ENCODE peak calls at places on chromosomes 6 and 20, in eight cellular contexts. One of them, this sample, is unnamed.

GRCh38 chr20:61938839-61939690 is 126.6 kb downstream of the TAF4 start:
- DNase-seq in PC-9: no peak
- DNase-seq in BJ: no peak
- DNase-seq in heart right ventricle: peak; percentile 6
- DNase-seq in mammary epithelial cell: no peak
- DNase-seq in A549: no peak
- DNase-seq in AG04449: no peak
- DNase-seq in fibroblast of the aortic adventitia: no peak
- DNase-seq in this sample: no peak

GRCh38 chr6:9499709-9500108 is 915.2 kb downstream of the TFAP2A start:
- DNase-seq in PC-9: no peak
- DNase-seq in BJ: no peak
- DNase-seq in heart right ventricle: no peak
- DNase-seq in mammary epithelial cell: no peak
- DNase-seq in A549: no peak
- DNase-seq in AG04449: no peak
- DNase-seq in fibroblast of the aortic adventitia: no peak
- DNase-seq in this sample: no peak

GRCh38 chr20:46203510-46203837 is 85.4 kb downstream of the CD40 start:
- DNase-seq in PC-9: no peak
- DNase-seq in BJ: no peak
- DNase-seq in heart right ventricle: no peak
- DNase-seq in mammary epithelial cell: no peak
- DNase-seq in A549: no peak
- DNase-seq in AG04449: no peak
- DNase-seq in fibroblast of the aortic adventitia: no peak
- DNase-seq in this sample: no peak

GRCh38 chr6:107272246-107272645 is 156.9 kb upstream of the BEND3 start:
- DNase-seq in PC-9: peak; percentile 55
- DNase-seq in BJ: no peak
- DNase-seq in heart right ventricle: no peak
- DNase-seq in mammary epithelial cell: no peak
- DNase-seq in A549: no peak
- DNase-seq in AG04449: no peak
- DNase-seq in fibroblast of the aortic adventitia: no peak
- DNase-seq in this sample: no peak

GRCh38 chr6:129592516-129593232 is 117.3 kb downstream of the ARHGAP18 start:
- DNase-seq in PC-9: no peak
- DNase-seq in BJ: no peak
- DNase-seq in heart right ventricle: no peak
- DNase-seq in mammary epithelial cell: peak; percentile 70
- DNase-seq in A549: no peak
- DNase-seq in AG04449: no peak
- DNase-seq in fibroblast of the aortic adventitia: no peak
- DNase-seq in this sample: no peak

GRCh38 chr6:34547921-34548644 is 8.0 kb downstream of the SPDEF start:
- DNase-seq in PC-9: no peak
- DNase-seq in BJ: no peak
- DNase-seq in heart right ventricle: no peak
- DNase-seq in mammary epithelial cell: no peak
- DNase-seq in A549: peak; percentile 38
- DNase-seq in AG04449: no peak
- DNase-seq in fibroblast of the aortic adventitia: no peak
- DNase-seq in this sample: no peak

GRCh38 chr6:22236626-22237414 is 60.0 kb downstream of the PRL start:
- DNase-seq in PC-9: peak; percentile 84
- DNase-seq in BJ: peak; percentile 83
- DNase-seq in heart right ventricle: no peak
- DNase-seq in mammary epithelial cell: peak; percentile 97
- DNase-seq in A549: peak; percentile 92
- DNase-seq in AG04449: peak; percentile 87
- DNase-seq in fibroblast of the aortic adventitia: peak; percentile 73
- DNase-seq in this sample: peak; percentile 91

GRCh38 chr6:57216235-57217101 is 5.6 kb downstream of the RAB23 start:
- DNase-seq in PC-9: no peak
- DNase-seq in BJ: no peak
- DNase-seq in heart right ventricle: peak; percentile 25
- DNase-seq in mammary epithelial cell: peak; percentile 61
- DNase-seq in A549: no peak
- DNase-seq in AG04449: no peak
- DNase-seq in fibroblast of the aortic adventitia: peak; percentile 72
- DNase-seq in this sample: no peak

GRCh38 chr20:48129319-48129973 is 344.2 kb upstream of the SULF2 start:
- DNase-seq in PC-9: no peak
- DNase-seq in BJ: no peak
- DNase-seq in heart right ventricle: no peak
- DNase-seq in mammary epithelial cell: no peak
- DNase-seq in A549: no peak
- DNase-seq in AG04449: no peak
- DNase-seq in fibroblast of the aortic adventitia: peak; percentile 6
- DNase-seq in this sample: no peak

GRCh38 chr20:63507083-63507743 is 8.3 kb upstream of the EEF1A2 start:
- DNase-seq in PC-9: no peak
- DNase-seq in BJ: no peak
- DNase-seq in heart right ventricle: no peak
- DNase-seq in mammary epithelial cell: no peak
- DNase-seq in A549: no peak
- DNase-seq in AG04449: no peak
- DNase-seq in fibroblast of the aortic adventitia: no peak
- DNase-seq in this sample: no peak

GRCh38 chr6:138197570-138197969 is 20.7 kb downstream of the PBOV1 start:
- DNase-seq in PC-9: no peak
- DNase-seq in BJ: no peak
- DNase-seq in heart right ventricle: no peak
- DNase-seq in mammary epithelial cell: no peak
- DNase-seq in A549: no peak
- DNase-seq in AG04449: no peak
- DNase-seq in fibroblast of the aortic adventitia: no peak
- DNase-seq in this sample: no peak

GRCh38 chr20:36501367-36502006 is 39.8 kb upstream of the MYL9 start:
- DNase-seq in PC-9: no peak
- DNase-seq in BJ: no peak
- DNase-seq in heart right ventricle: no peak
- DNase-seq in mammary epithelial cell: no peak
- DNase-seq in A549: no peak
- DNase-seq in AG04449: no peak
- DNase-seq in fibroblast of the aortic adventitia: no peak
- DNase-seq in this sample: no peak

GRCh38 chr6:34004706-34005105 is 141.2 kb downstream of the GRM4 start:
- DNase-seq in PC-9: no peak
- DNase-seq in BJ: no peak
- DNase-seq in heart right ventricle: no peak
- DNase-seq in mammary epithelial cell: no peak
- DNase-seq in A549: no peak
- DNase-seq in AG04449: no peak
- DNase-seq in fibroblast of the aortic adventitia: no peak
- DNase-seq in this sample: no peak

DNA sequence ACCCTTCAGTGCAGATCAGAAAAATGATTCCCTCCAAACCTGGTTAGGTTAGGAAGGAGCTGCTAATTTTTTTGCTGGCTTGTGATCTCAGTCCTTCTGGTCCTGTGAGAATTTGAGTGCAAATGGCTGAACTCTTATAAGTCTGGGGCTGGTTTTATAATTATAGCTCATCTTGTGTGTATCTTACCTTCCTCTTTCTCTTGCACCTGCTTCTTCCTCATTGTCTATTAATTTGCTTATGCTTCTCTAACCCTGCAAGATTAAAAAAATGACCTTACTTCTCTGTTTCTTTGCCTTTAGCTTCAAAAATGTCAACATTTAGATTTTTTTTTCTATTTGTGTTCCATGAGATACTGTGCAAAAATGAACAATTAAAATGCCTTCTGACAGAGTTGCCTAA is 576.2 kb downstream of the DHX35 start:
- DNase-seq in PC-9: no peak
- DNase-seq in BJ: no peak
- DNase-seq in heart right ventricle: no peak
- DNase-seq in mammary epithelial cell: no peak
- DNase-seq in A549: no peak
- DNase-seq in AG04449: no peak
- DNase-seq in fibroblast of the aortic adventitia: no peak
- DNase-seq in this sample: no peak
- H3K4me3 ChIP-seq in PC-9: no peak overlapping the region
- H3K4me3 ChIP-seq in BJ: no peak overlapping the region
- H3K4me3 ChIP-seq in heart right ventricle: no peak overlapping the region
- H3K4me3 ChIP-seq in mammary epithelial cell: no peak overlapping the region
- H3K4me3 ChIP-seq in A549: no peak overlapping the region
- H3K4me3 ChIP-seq in AG04449: no peak overlapping the region
- H3K4me3 ChIP-seq in fibroblast of the aortic adventitia: no peak overlapping the region
- H3K4me3 ChIP-seq in this sample: no peak overlapping the region

GRCh38 chr20:44747166-44748004 is 1.7 kb downstream of the KCNK15 start:
- DNase-seq in PC-9: peak; percentile 94
- DNase-seq in BJ: no peak
- DNase-seq in heart right ventricle: peak; percentile 61
- DNase-seq in mammary epithelial cell: peak; percentile 87
- DNase-seq in A549: peak; percentile 86
- DNase-seq in AG04449: no peak
- DNase-seq in fibroblast of the aortic adventitia: peak; percentile 86
- DNase-seq in this sample: peak; percentile 66

GRCh38 chr20:44745560-44746366 is at the start of gene KCNK15:
- DNase-seq in PC-9: no peak
- DNase-seq in BJ: no peak
- DNase-seq in heart right ventricle: peak; percentile 50
- DNase-seq in mammary epithelial cell: peak; percentile 35
- DNase-seq in A549: no peak
- DNase-seq in AG04449: no peak
- DNase-seq in fibroblast of the aortic adventitia: no peak
- DNase-seq in this sample: no peak

GRCh38 chr20:44750081-44750805 is 4.6 kb downstream of the KCNK15 start:
- DNase-seq in PC-9: no peak
- DNase-seq in BJ: no peak
- DNase-seq in heart right ventricle: no peak
- DNase-seq in mammary epithelial cell: no peak
- DNase-seq in A549: no peak
- DNase-seq in AG04449: no peak
- DNase-seq in fibroblast of the aortic adventitia: no peak
- DNase-seq in this sample: no peak

GRCh38 chr20:44746367-44747165 is 901 bp downstream of the KCNK15 start:
- DNase-seq in PC-9: no peak
- DNase-seq in BJ: no peak
- DNase-seq in heart right ventricle: no peak
- DNase-seq in mammary epithelial cell: no peak
- DNase-seq in A549: no peak
- DNase-seq in AG04449: no peak
- DNase-seq in fibroblast of the aortic adventitia: no peak
- DNase-seq in this sample: no peak

GRCh38 chr20:44748005-44748370 is 2.3 kb downstream of the KCNK15 start:
- DNase-seq in PC-9: no peak
- DNase-seq in BJ: no peak
- DNase-seq in heart right ventricle: no peak
- DNase-seq in mammary epithelial cell: no peak
- DNase-seq in A549: no peak
- DNase-seq in AG04449: no peak
- DNase-seq in fibroblast of the aortic adventitia: peak; percentile 37
- DNase-seq in this sample: no peak
- TF ChIP-seq CTCF in PC-9: no peak
- TF ChIP-seq CTCF in BJ: no peak
- TF ChIP-seq CTCF in heart right ventricle: no peak
- TF ChIP-seq CTCF in mammary epithelial cell: no peak
- TF ChIP-seq CTCF in A549: no peak
- TF ChIP-seq CTCF in AG04449: no peak
- TF ChIP-seq CTCF in fibroblast of the aortic adventitia: no peak
- TF ChIP-seq CTCF in this sample: no peak

GRCh38 chr20:31675828-31676533 is 38.3 kb downstream of the COX4I2 start:
- DNase-seq in PC-9: no peak
- DNase-seq in BJ: no peak
- DNase-seq in heart right ventricle: no peak
- DNase-seq in mammary epithelial cell: no peak
- DNase-seq in A549: no peak
- DNase-seq in AG04449: no peak
- DNase-seq in fibroblast of the aortic adventitia: peak; percentile 35
- DNase-seq in this sample: no peak
- H3K4me3 ChIP-seq in PC-9: no peak overlapping the region
- H3K4me3 ChIP-seq in BJ: no peak overlapping the region
- H3K4me3 ChIP-seq in heart right ventricle: peak overlapping the region; percentile 3
- H3K4me3 ChIP-seq in mammary epithelial cell: no peak overlapping the region
- H3K4me3 ChIP-seq in A549: no peak overlapping the region
- H3K4me3 ChIP-seq in AG04449: no peak overlapping the region
- H3K4me3 ChIP-seq in fibroblast of the aortic adventitia: peak overlapping the region; percentile 47
- H3K4me3 ChIP-seq in this sample: no peak overlapping the region

GRCh38 chr20:24603454-24603853 is 134.0 kb downstream of the SYNDIG1 start:
- DNase-seq in PC-9: no peak
- DNase-seq in BJ: no peak
- DNase-seq in heart right ventricle: no peak
- DNase-seq in mammary epithelial cell: no peak
- DNase-seq in A549: no peak
- DNase-seq in AG04449: no peak
- DNase-seq in fibroblast of the aortic adventitia: no peak
- DNase-seq in this sample: no peak

GRCh38 chr20:24605937-24606455 is 136.6 kb downstream of the SYNDIG1 start:
- DNase-seq in PC-9: no peak
- DNase-seq in BJ: no peak
- DNase-seq in heart right ventricle: no peak
- DNase-seq in mammary epithelial cell: no peak
- DNase-seq in A549: no peak
- DNase-seq in AG04449: no peak
- DNase-seq in fibroblast of the aortic adventitia: no peak
- DNase-seq in this sample: no peak

GRCh38 chr20:24604966-24605365 is 135.5 kb downstream of the SYNDIG1 start:
- DNase-seq in PC-9: no peak
- DNase-seq in BJ: no peak
- DNase-seq in heart right ventricle: no peak
- DNase-seq in mammary epithelial cell: no peak
- DNase-seq in A549: no peak
- DNase-seq in AG04449: no peak
- DNase-seq in fibroblast of the aortic adventitia: no peak
- DNase-seq in this sample: no peak

GRCh38 chr20:24598346-24598745 is 128.9 kb downstream of the SYNDIG1 start:
- DNase-seq in PC-9: no peak
- DNase-seq in BJ: no peak
- DNase-seq in heart right ventricle: no peak
- DNase-seq in mammary epithelial cell: no peak
- DNase-seq in A549: no peak
- DNase-seq in AG04449: no peak
- DNase-seq in fibroblast of the aortic adventitia: no peak
- DNase-seq in this sample: no peak

GRCh38 chr20:24600012-24600411 is 130.6 kb downstream of the SYNDIG1 start:
- DNase-seq in PC-9: no peak
- DNase-seq in BJ: no peak
- DNase-seq in heart right ventricle: no peak
- DNase-seq in mammary epithelial cell: no peak
- DNase-seq in A549: no peak
- DNase-seq in AG04449: no peak
- DNase-seq in fibroblast of the aortic adventitia: no peak
- DNase-seq in this sample: no peak
- TF ChIP-seq CTCF in PC-9: peak; percentile 37
- TF ChIP-seq CTCF in BJ: no peak
- TF ChIP-seq CTCF in heart right ventricle: no peak
- TF ChIP-seq CTCF in mammary epithelial cell: no peak
- TF ChIP-seq CTCF in A549: no peak
- TF ChIP-seq CTCF in AG04449: no peak
- TF ChIP-seq CTCF in fibroblast of the aortic adventitia: no peak
- TF ChIP-seq CTCF in this sample: no peak

GRCh38 chr20:53579581-53580375 is 13.9 kb downstream of the ZNF217 start:
- DNase-seq in PC-9: peak; percentile 94
- DNase-seq in BJ: no peak
- DNase-seq in heart right ventricle: no peak
- DNase-seq in mammary epithelial cell: peak; percentile 80
- DNase-seq in A549: peak; percentile 65
- DNase-seq in AG04449: no peak
- DNase-seq in fibroblast of the aortic adventitia: peak; percentile 93
- DNase-seq in this sample: no peak
- H3K4me3 ChIP-seq in PC-9: peak overlapping the region; percentile 49
- H3K4me3 ChIP-seq in BJ: no peak overlapping the region
- H3K4me3 ChIP-seq in heart right ventricle: peak overlapping the region; percentile 15
- H3K4me3 ChIP-seq in mammary epithelial cell: no peak overlapping the region
- H3K4me3 ChIP-seq in A549: peak overlapping the region; percentile 21
- H3K4me3 ChIP-seq in AG04449: no peak overlapping the region
- H3K4me3 ChIP-seq in fibroblast of the aortic adventitia: peak overlapping the region; percentile 46
- H3K4me3 ChIP-seq in this sample: no peak overlapping the region

This sample was measured in kidney epithelial cell.